ENCODE peak calls at places on chromosomes 3 and 15, in five cellular contexts. Y is tibial nerve, P is glutamatergic neuron, A is ovary, Z is cardiac muscle cell. T is an unnamed sample.

GRCh38 chr3:54691230-54691900 is 236.5 kb downstream of the LRTM1 start:
- DNase-seq in Y (no peak), P (no peak), A (peak; percentile 34), Z (no peak), T (no peak)

GRCh38 chr3:7740458-7740857 is 761.2 kb upstream of the LMCD1 start:
- DNase-seq in Y (no peak), P (no peak), A (no peak), Z (no peak), T (no peak)

GRCh38 chr3:112097378-112097777 is 11.2 kb downstream of the C3orf52 start:
- DNase-seq in Y (no peak), P (no peak), A (no peak), Z (no peak), T (no peak)

GRCh38 chr3:84601303-84601702 is 357.5 kb upstream of the CADM2 start:
- DNase-seq in Y (no peak), P (no peak), A (no peak), Z (no peak), T (no peak)

GRCh38 chr3:152322756-152323155 is 54.0 kb downstream of the MBNL1 start:
- DNase-seq in Y (no peak), P (no peak), A (no peak), Z (no peak), T (no peak)

GRCh38 chr3:187770224-187770623 is 25.0 kb upstream of the BCL6 start:
- DNase-seq in Y (no peak), P (no peak), A (no peak), Z (no peak), T (no peak)

GRCh38 chr3:108416111-108416869 is 94.1 kb downstream of the MYH15 start:
- DNase-seq in Y (no peak), P (no peak), A (no peak), Z (no peak), T (no peak)

GRCh38 chr3:189967254-189967865 is 153.3 kb downstream of the P3H2 start:
- DNase-seq in Y (peak; percentile 83), P (no peak), A (no peak), Z (peak; percentile 73), T (peak; percentile 30)

GRCh38 chr3:165624761-165625160 is 212.5 kb downstream of the BCHE start:
- DNase-seq in Y (no peak), P (no peak), A (no peak), Z (no peak), T (no peak)

GRCh38 chr3:71930056-71930991 is 145.4 kb upstream of the PROK2 start:
- DNase-seq in Y (no peak), P (no peak), A (peak; percentile 37), Z (peak; percentile 64), T (no peak)

GRCh38 chr3:69542265-69543079 is 156.6 kb upstream of the FRMD4B start:
- DNase-seq in Y (no peak), P (peak; percentile 65), A (peak; percentile 53), Z (peak; percentile 81), T (peak; percentile 70)

GRCh38 chr3:194573680-194574437 is 59.4 kb downstream of the TMEM44 start:
- DNase-seq in Y (no peak), P (peak; percentile 53), A (no peak), Z (peak; percentile 60), T (peak; percentile 31)

GRCh38 chr3:52136513-52136912 is 17.7 kb downstream of the POC1A start:
- DNase-seq in Y (peak; percentile 63), P (no peak), A (no peak), Z (no peak), T (no peak)

GRCh38 chr3:12638105-12638504 is 25.8 kb downstream of the RAF1 start:
- DNase-seq in Y (no peak), P (no peak), A (no peak), Z (no peak), T (no peak)

GRCh38 chr3:159872374-159873109 is 116.1 kb upstream of the IL12A start:
- DNase-seq in Y (no peak), P (no peak), A (no peak), Z (no peak), T (no peak)

GRCh38 chr3:14319654-14320182 is 82.7 kb upstream of the SLC6A6 start:
- DNase-seq in Y (no peak), P (peak; percentile 51), A (no peak), Z (peak; percentile 48), T (peak; percentile 39)

GRCh38 chr15:44308415-44308814 is 19.9 kb downstream of the GOLM2 start:
- DNase-seq in Y (no peak), P (no peak), A (no peak), Z (no peak), T (no peak)

GRCh38 chr3:122961146-122961545 is 66.4 kb downstream of the SEMA5B start:
- DNase-seq in Y (no peak), P (no peak), A (no peak), Z (no peak), T (no peak)

GRCh38 chr3:99630815-99631214 is 7.6 kb upstream of the COL8A1 start:
- DNase-seq in Y (no peak), P (no peak), A (no peak), Z (no peak), T (no peak)
- TF ChIP-seq CTCF in Y (no peak), P (no peak), A (no peak), Z (no peak), T (no peak)

DNA sequence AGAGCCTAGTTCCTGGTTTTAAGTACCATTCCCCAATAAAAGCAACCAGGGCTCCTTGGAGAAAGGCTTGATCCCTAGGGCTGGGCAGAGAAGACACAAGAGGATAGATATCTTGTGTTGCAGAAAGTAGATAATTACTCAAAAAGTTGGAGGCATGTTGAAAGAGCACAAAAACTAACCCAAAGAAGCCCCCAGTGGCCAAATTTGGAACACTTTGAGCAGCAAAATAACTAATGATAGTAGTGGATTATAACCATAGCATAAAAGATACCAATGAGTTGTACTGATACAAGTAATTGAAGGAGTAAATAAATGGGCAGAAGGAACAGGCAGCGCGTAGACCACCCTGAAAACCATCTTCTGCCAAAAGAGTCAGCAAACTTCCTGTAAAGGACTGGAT is 12.0 kb downstream of the EXOSC7 start:
- DNase-seq in Y (peak; percentile 30), P (no peak), A (no peak), Z (no peak), T (no peak)
- TF ChIP-seq CTCF in Y (peak; percentile 29), P (peak; percentile 60), A (no peak), Z (peak; percentile 60), T (peak; percentile 33)

DNA sequence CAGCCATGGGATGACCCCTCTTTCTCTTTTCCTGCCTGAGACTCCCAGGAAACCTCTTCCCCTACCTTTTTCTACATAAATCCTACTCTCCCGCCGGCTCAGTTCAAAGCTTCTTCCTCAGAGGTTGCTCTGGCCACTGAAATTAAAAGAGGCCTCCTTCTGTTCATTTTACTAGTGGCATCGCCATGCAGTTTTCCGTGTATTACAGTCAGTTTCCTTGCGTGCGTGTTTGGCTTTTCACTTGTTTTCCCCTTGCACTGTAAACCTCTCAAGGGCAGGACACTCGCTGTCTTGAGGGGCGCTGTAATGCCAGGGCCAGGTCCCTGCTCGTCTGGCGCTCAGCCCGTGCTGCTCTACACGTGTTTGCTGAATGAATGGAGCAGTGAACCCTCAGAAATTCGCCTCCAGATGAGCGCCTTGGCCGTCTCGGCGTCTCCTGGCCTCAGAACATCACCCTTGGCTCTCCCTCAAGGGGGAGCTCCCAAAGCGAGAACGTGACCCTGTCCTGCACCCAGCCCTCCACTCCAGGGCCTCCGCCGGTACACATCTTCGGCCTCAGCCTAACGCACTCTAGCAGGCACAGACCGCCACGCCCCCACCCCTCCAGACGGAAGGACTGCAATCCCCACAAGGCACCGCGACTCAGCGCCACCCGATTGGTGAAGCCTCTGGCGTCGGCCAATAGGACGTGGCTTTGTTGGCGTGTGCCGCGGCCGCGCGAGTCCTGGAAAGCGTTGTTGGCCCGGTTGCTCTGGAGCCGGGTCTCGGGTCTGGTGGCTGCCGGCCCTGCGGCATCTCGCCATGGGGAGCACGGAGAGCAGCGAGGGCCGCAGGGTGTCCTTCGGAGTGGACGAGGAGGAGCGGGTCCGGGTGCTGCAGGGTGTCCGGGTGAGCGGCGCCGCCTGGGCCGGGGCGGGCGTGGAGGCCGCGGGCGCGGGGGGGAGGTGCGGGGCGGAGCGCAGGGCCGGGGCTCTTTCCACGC is at the start of gene CHCHD6:
- DNase-seq in Y (peak; percentile 95), P (peak; percentile 97), A (peak; percentile 97), Z (peak; percentile 99), T (peak; percentile 98)
- TF ChIP-seq CTCF in Y (peak; percentile 53), P (no peak), A (no peak), Z (peak; percentile 27), T (no peak)

GRCh38 chr15:92953997-92954396 is 53.9 kb downstream of the CHD2 start:
- DNase-seq in Y (no peak), P (no peak), A (no peak), Z (no peak), T (no peak)

GRCh38 chr15:92953569-92953968 is 53.4 kb downstream of the CHD2 start:
- DNase-seq in Y (no peak), P (no peak), A (no peak), Z (no peak), T (no peak)

GRCh38 chr15:92952451-92952850 is 52.3 kb downstream of the CHD2 start:
- DNase-seq in Y (no peak), P (no peak), A (no peak), Z (no peak), T (no peak)

GRCh38 chr15:92955706-92956105 is 55.6 kb downstream of the CHD2 start:
- DNase-seq in Y (no peak), P (no peak), A (no peak), Z (no peak), T (no peak)

DNA sequence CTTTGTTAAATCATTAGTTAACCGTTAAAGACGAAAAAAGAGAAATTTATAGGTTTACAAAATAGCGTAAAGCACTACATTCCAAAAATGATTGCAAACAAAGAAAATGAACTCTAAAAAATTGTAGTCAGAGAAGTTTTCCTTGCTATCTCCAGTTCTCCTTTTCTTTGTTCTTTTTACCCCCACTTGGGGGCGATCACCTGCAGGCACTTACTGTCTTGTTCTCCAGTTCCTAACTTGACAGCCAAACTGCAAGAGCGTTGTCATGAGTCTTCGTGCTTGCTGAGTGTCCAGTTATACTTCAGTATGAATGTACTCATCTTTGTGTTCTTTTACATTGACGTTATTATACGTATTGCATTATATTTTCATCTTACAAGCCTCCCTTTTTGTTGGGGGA is 54.5 kb downstream of the CHD2 start:
- DNase-seq in Y (no peak), P (no peak), A (no peak), Z (peak; percentile 13), T (peak; percentile 4)
- TF ChIP-seq CTCF in Y (no peak), P (peak; percentile 12), A (no peak), Z (peak; percentile 34), T (peak; percentile 23)

GRCh38 chr3:88005066-88005465 is 53.7 kb downstream of the CGGBP1 start:
- DNase-seq in Y (no peak), P (no peak), A (no peak), Z (peak; percentile 12), T (no peak)
- TF ChIP-seq CTCF in Y (peak; percentile 49), P (no peak), A (peak; percentile 12), Z (peak; percentile 40), T (no peak)

DNA sequence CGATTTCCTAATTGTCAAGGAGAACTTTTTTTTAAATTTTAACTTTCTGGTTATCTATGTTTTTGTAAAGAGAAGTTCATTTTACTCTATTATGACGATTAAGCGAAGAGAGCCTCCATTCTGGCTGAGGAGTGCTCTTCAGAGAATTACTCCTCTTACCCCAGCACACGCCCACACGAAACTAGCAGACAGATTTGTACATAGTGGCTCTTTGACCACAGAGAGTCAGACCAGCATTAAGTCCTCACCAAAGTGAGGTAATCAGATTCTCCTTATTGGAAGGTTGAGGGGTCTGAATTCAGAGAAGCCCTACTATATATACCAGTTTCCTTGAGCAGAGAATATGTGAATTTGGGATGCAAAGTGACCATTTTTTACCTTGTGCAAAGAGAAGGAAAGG is 204.8 kb upstream of the TSC22D2 start:
- DNase-seq in Y (no peak), P (no peak), A (no peak), Z (no peak), T (no peak)
- TF ChIP-seq CTCF in Y (no peak), P (no peak), A (no peak), Z (no peak), T (no peak)